ENCODE peak calls at places on chromosomes 5 and 9, in six cellular contexts. T is NCI-H1092; W is HCT116; S is HEK293T; U is stimulated activated CD8-positive, alpha-beta memory T cell treated with anti-CD3 and anti-CD28 coated beads, Interleukin-4, amount 100 ng/mL, for 1 hour; P is stimulated activated CD4-positive, alpha-beta T cell treated with anti-CD3 and anti-CD28 coated beads, Interleukin-4, amount 100 ng/mL, for 1 hour. G is an unnamed sample.

GRCh38 chr5:34690301-34690700 is 34.2 kb downstream of the RAI14 start:
- DNase-seq in T (no peak), W (no peak), S (no peak), U (no peak), P (no peak), G (no peak)

GRCh38 chr9:17349816-17350215 is 215.0 kb downstream of the CNTLN start:
- DNase-seq in T (no peak), W (no peak), S (no peak), U (no peak), P (no peak), G (no peak)

GRCh38 chr5:124234022-124234899 is 512.2 kb downstream of the ZNF608 start:
- DNase-seq in T (no peak), W (no peak), S (no peak), U (no peak), P (no peak), G (no peak)

GRCh38 chr9:34588671-34589370 is 703 bp downstream of the CNTFR start:
- DNase-seq in T (no peak), W (no peak), S (no peak), U (no peak), P (no peak), G (no peak)

GRCh38 chr5:170216262-170216864 is 16.4 kb upstream of the C5orf58 start:
- DNase-seq in T (peak; percentile 1), W (peak; percentile 35), S (peak; percentile 68), U (no peak), P (no peak), G (no peak)

GRCh38 chr9:35313911-35314310 is 152.1 kb downstream of the UNC13B start:
- DNase-seq in T (no peak), W (no peak), S (no peak), U (no peak), P (no peak), G (no peak)

GRCh38 chr9:111298831-111299603 is 31.0 kb downstream of the OR2K2 start:
- DNase-seq in T (peak; percentile 6), W (peak; percentile 46), S (peak; percentile 45), U (no peak), P (no peak), G (no peak)

GRCh38 chr9:131609116-131609830 is 64.0 kb downstream of the PRRT1B start:
- DNase-seq in T (no peak), W (no peak), S (no peak), U (no peak), P (no peak), G (no peak)

GRCh38 chr9:108468364-108468763 is 387.4 kb downstream of the ACTL7B start:
- DNase-seq in T (no peak), W (peak; percentile 54), S (no peak), U (no peak), P (no peak), G (no peak)

GRCh38 chr9:96161819-96162218 is 140.2 kb downstream of the HSD17B3 start:
- DNase-seq in T (no peak), W (no peak), S (no peak), U (no peak), P (no peak), G (no peak)

GRCh38 chr9:127097683-127098082 is 24.8 kb downstream of the ANGPTL2 start:
- DNase-seq in T (no peak), W (no peak), S (no peak), U (no peak), P (no peak), G (no peak)

GRCh38 chr9:19431361-19432171 is 22.8 kb downstream of the ACER2 start:
- DNase-seq in T (no peak), W (no peak), S (no peak), U (no peak), P (no peak), G (no peak)

GRCh38 chr5:89255845-89256463 is 373.0 kb upstream of the MEF2C start:
- DNase-seq in T (no peak), W (peak; percentile 56), S (peak; percentile 20), U (no peak), P (no peak), G (peak; percentile 52)

GRCh38 chr9:127837346-127837745 is 17.1 kb downstream of the ENG start:
- DNase-seq in T (no peak), W (no peak), S (no peak), U (no peak), P (no peak), G (no peak)

GRCh38 chr9:93683331-93684134 is 107.1 kb downstream of the PHF2 start:
- DNase-seq in T (no peak), W (no peak), S (peak; percentile 3), U (no peak), P (no peak), G (no peak)

GRCh38 chr5:148179234-148179824 is 11.0 kb downstream of the SPINK14 start:
- DNase-seq in T (peak; percentile 8), W (peak; percentile 48), S (peak; percentile 11), U (no peak), P (no peak), G (peak; percentile 18)

GRCh38 chr5:149128023-149128875 is 13.0 kb upstream of the ABLIM3 start:
- DNase-seq in T (no peak), W (no peak), S (peak; percentile 76), U (no peak), P (no peak), G (no peak)

GRCh38 chr5:103519550-103519949 is 43.0 kb downstream of the NUDT12 start:
- DNase-seq in T (no peak), W (no peak), S (peak; percentile 11), U (no peak), P (no peak), G (no peak)

GRCh38 chr5:38831909-38832308 is 13.9 kb upstream of the OSMR start:
- DNase-seq in T (no peak), W (no peak), S (peak; percentile 40), U (no peak), P (no peak), G (no peak)

GRCh38 chr9:14313378-14313940 is 482 bp downstream of the NFIB start:
- DNase-seq in T (peak; percentile 40), W (no peak), S (no peak), U (no peak), P (no peak), G (no peak)

GRCh38 chr9:130681769-130682489 is 11.7 kb upstream of the EXOSC2 start:
- DNase-seq in T (no peak), W (no peak), S (peak; percentile 48), U (no peak), P (no peak), G (no peak)

GRCh38 chr5:132080595-132080994 is 7.0 kb downstream of the CSF2 start:
- DNase-seq in T (no peak), W (no peak), S (no peak), U (no peak), P (no peak), G (no peak)

GRCh38 chr9:78118742-78119473 is 87.3 kb upstream of the GNAQ start:
- DNase-seq in T (no peak), W (no peak), S (no peak), U (no peak), P (no peak), G (peak; percentile 98)

GRCh38 chr5:164394686-164395187 is 889.3 kb downstream of the MAT2B start:
- DNase-seq in T (no peak), W (no peak), S (no peak), U (no peak), P (no peak), G (no peak)

GRCh38 chr9:112072721-112073553 is 102.2 kb downstream of the SUSD1 start:
- DNase-seq in T (no peak), W (no peak), S (no peak), U (no peak), P (no peak), G (no peak)

GRCh38 chr9:113886471-113886870 is 10.4 kb downstream of the ZNF618 start:
- DNase-seq in T (no peak), W (no peak), S (no peak), U (no peak), P (no peak), G (no peak)

GRCh38 chr9:111992523-111992922 is 95.9 kb downstream of the UGCG start:
- DNase-seq in T (no peak), W (peak; percentile 61), S (no peak), U (no peak), P (no peak), G (peak; percentile 64)

G was measured in epithelial cell of prostate.